ENCODE peak calls at places on chromosomes 13 and 19, in eight cellular contexts. V is adrenal gland, L is tibial nerve, K is lower leg skin, O is IMR-90, U is right lobe of liver, Q is uterus, F is transverse colon. D is an unnamed sample.

GRCh38 chr19:4233282-4233853 is 4.0 kb downstream of the EBI3 start:
- DNase-seq in Q (no peak), V (peak; percentile 38), K (no peak), O (peak; percentile 8), F (peak; percentile 57), U (peak; percentile 52), L (peak; percentile 37), D (peak; percentile 66)

GRCh38 chr19:3606690-3607289 is at the start of gene TBXA2R:
- DNase-seq in V (peak; percentile 86), F (peak; percentile 75), U (peak; percentile 78), L (peak; percentile 82), O (peak; percentile 43), K (peak; percentile 41), Q (peak; percentile 83), D (peak; percentile 88)

GRCh38 chr13:79442706-79443105 is 36.7 kb upstream of the RBM26 start:
- DNase-seq in Q (no peak), F (no peak), U (no peak), K (no peak), O (no peak), L (no peak), V (no peak), D (no peak)

GRCh38 chr13:99059498-99060070 is 81.7 kb upstream of the DOCK9 start:
- DNase-seq in U (no peak), F (no peak), V (no peak), L (no peak), O (no peak), Q (no peak), K (no peak), D (no peak)

GRCh38 chr19:20273376-20273775 is 106.4 kb downstream of the ZNF486 start:
- DNase-seq in L (no peak), Q (no peak), V (no peak), O (no peak), U (no peak), F (no peak), K (no peak), D (no peak)

GRCh38 chr13:23876265-23876664 is 12.9 kb downstream of the MIPEP start:
- DNase-seq in F (peak; percentile 24), U (no peak), V (no peak), L (no peak), Q (no peak), K (no peak), O (peak; percentile 23), D (no peak)

GRCh38 chr19:862529-863304 is 3.3 kb downstream of the CFD start:
- DNase-seq in U (peak; percentile 65), V (peak; percentile 68), L (peak; percentile 64), O (peak; percentile 17), Q (peak; percentile 53), F (peak; percentile 76), K (peak; percentile 69), D (peak; percentile 73)

GRCh38 chr19:11251217-11251616 is 11.1 kb downstream of the DOCK6 start:
- DNase-seq in K (no peak), F (no peak), V (no peak), L (no peak), O (no peak), U (no peak), Q (no peak), D (no peak)

GRCh38 chr19:41232686-41233085 is 13.7 kb downstream of the AXL start:
- DNase-seq in V (no peak), F (no peak), L (no peak), U (no peak), O (no peak), Q (no peak), K (no peak), D (no peak)

GRCh38 chr13:106143930-106144709 is 391.3 kb downstream of the EFNB2 start:
- DNase-seq in V (no peak), K (no peak), O (no peak), L (no peak), F (no peak), Q (no peak), U (no peak), D (no peak)

GRCh38 chr13:72643339-72643989 is 84.0 kb downstream of the MZT1 start:
- DNase-seq in V (peak; percentile 82), U (peak; percentile 38), F (peak; percentile 69), Q (no peak), O (peak; percentile 44), K (no peak), L (peak; percentile 68), D (no peak)

GRCh38 chr13:32669030-32669646 is 82.9 kb downstream of the PDS5B start:
- DNase-seq in O (peak; percentile 67), U (no peak), Q (no peak), F (no peak), K (no peak), L (no peak), V (no peak), D (no peak)

GRCh38 chr13:50672025-50672424 is 171.5 kb downstream of the DLEU7 start:
- DNase-seq in Q (no peak), U (no peak), K (peak; percentile 35), F (no peak), L (no peak), V (peak; percentile 88), O (no peak), D (no peak)

GRCh38 chr19:55550321-55550650 is 4.9 kb upstream of the SBK3 start:
- DNase-seq in L (no peak), V (no peak), O (no peak), Q (no peak), F (no peak), U (no peak), K (no peak), D (no peak)

GRCh38 chr19:5695649-5696195 is 5.6 kb downstream of the RPL36 start:
- DNase-seq in K (no peak), F (no peak), L (no peak), O (no peak), Q (no peak), V (no peak), U (no peak), D (no peak)

GRCh38 chr19:5696196-5697021 is 6.3 kb downstream of the RPL36 start:
- DNase-seq in K (no peak), F (no peak), O (no peak), L (no peak), Q (no peak), U (no peak), V (no peak), D (peak; percentile 13)

GRCh38 chr19:5698635-5699422 is 8.7 kb downstream of the RPL36 start:
- DNase-seq in V (no peak), O (no peak), Q (no peak), F (no peak), K (no peak), L (no peak), U (no peak), D (no peak)

GRCh38 chr19:5697890-5698634 is 8.0 kb downstream of the RPL36 start:
- DNase-seq in U (no peak), O (no peak), V (no peak), F (no peak), K (no peak), L (no peak), Q (no peak), D (no peak)

DNA sequence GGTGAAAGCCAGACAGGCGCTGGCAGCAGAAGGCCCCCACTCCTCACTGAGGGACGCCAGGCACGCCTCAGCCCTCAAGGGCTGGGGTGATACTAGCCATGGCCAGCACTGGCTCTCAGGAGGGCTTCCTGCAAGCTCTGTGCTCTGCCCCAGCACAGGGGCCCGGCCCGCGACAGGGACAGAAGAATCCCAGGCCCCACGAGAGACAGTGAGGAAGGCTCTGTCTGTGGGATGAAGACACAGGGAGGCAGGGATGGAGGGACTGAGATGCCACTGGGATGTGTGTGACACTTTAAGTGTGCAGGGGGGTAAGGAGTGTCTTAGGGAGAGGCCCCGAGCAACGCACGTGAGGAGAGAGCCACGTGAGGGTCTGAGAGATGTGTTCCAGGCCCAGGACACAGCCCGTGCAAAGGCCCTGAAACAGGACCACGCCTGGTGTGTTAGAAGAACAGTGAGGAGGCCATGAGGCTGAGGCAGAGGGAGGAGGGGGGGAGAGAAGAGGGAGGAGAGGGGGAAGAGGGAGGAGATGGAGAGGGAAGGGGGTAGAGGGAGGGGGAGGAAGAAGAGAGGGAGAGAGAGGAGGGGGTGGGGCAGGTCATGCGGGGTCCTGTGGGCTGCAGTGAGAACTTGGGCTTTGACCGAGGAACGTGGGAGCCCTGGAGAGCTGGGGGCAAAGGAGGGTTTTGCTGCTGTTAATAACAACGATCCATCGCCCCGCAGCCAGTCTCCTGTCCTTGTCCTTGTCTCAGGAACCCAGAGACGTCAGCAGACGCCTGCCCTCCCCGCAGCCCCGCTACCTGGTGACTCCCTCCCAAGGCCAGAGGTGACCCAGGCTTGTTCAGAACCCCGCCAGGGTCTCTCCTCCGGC is 7.2 kb downstream of the RPL36 start:
- DNase-seq in U (no peak), O (no peak), V (peak; percentile 84), F (no peak), Q (no peak), K (no peak), L (no peak), D (peak; percentile 8)
- TF ChIP-seq POLR2A in U (no peak), O (peak; percentile 9), V (no peak), F (no peak), Q (no peak), K (no peak), L (no peak), D (no peak)

DNA sequence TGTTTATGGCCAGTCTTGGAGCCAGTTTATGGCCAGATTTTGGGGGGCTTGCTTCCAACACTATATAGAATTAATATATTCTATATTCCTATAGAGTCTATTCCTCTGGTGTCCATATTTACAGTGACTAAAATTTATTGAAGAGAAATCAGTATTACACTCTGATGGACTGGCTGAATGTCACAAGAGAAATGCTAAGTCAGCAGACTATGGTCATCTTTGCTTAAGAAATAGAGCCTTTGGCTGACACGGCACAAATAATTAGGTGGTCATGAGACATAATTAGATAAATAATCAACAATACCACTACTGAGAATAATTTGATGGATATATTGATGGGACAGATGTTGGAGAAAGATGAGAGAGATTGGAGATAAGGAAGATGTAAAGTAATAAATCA is 272.9 kb downstream of the SLITRK5 start:
- DNase-seq in Q (no peak), K (no peak), V (no peak), O (no peak), L (no peak), U (no peak), F (no peak), D (no peak)
- TF ChIP-seq CTCF in Q (no peak), K (no peak), V (no peak), O (no peak), L (no peak), U (no peak), F (no peak), D (no peak)

DNA sequence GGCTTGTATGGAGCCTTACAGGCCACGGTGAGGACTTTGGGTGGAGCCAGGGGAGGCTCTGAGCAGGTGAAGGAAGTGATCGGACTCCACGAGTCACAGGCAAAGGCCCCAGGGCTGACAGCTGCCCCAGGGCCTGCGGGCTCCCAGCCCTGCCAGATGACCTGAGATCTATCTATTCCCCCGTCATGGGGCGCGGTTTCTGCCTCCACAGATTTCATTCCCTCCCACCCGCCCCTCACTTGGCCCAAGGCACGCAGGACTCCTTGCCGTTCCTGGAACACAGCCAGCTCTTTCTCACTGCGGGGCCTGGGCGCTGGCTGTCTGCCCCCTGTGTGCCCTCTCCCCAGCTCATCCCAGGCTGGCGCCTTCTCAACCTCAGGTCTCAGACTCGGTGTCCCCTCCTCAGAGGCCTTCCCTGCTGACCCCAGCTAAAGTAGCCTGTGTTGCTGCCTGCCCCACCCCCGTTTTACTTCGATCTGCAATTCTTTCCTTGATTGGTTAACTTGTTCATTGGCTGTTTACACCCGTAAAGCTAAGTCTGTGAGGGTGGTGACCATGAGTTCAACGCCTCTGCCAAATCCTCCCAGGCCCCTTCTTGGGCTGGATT is 13.9 kb upstream of the PAK4 start:
- DNase-seq in V (no peak), Q (no peak), L (no peak), F (no peak), K (no peak), O (no peak), U (no peak), D (no peak)
- TF ChIP-seq POLR2A in V (no peak), Q (no peak), L (no peak), F (no peak), K (no peak), O (no peak), U (no peak), D (no peak)

GRCh38 chr19:58218899-58219298 is 9.8 kb upstream of the ZNF544 start:
- DNase-seq in U (no peak), O (no peak), L (no peak), V (no peak), F (no peak), Q (no peak), K (no peak), D (no peak)
- TF ChIP-seq CTCF in U (peak; percentile 27), O (no peak), L (no peak), V (no peak), F (no peak), Q (no peak), K (no peak), D (no peak)

D was measured in ovary.